ENCODE peak calls at places on chromosomes 11 and 22, in four cellular contexts. P, M, X and B are unnamed samples.

GRCh38 chr22:50672471-50673230 is at the start of gene SHANK3:
- DNase-seq in X (no peak), P (no peak), M (no peak), B (no peak)

GRCh38 chr22:23579280-23579679 is 810 bp downstream of the IGLL1 start:
- DNase-seq in M (no peak), P (no peak), X (no peak), B (no peak)

GRCh38 chr11:101915811-101916291 is 471 bp downstream of the ANGPTL5 start:
- DNase-seq in P (no peak), M (no peak), X (no peak), B (no peak)

GRCh38 chr11:27241316-27242122 is 121.5 kb downstream of the CCDC34 start:
- DNase-seq in M (no peak), X (no peak), P (no peak), B (no peak)

GRCh38 chr11:77167111-77167626 is 39.1 kb downstream of the MYO7A start:
- DNase-seq in M (no peak), X (no peak), P (no peak), B (no peak)

GRCh38 chr22:39627865-39628562 is 57.5 kb downstream of the CACNA1I start:
- DNase-seq in X (no peak), M (no peak), P (no peak), B (no peak)

GRCh38 chr11:128361451-128362020 is 225.8 kb downstream of the ETS1 start:
- DNase-seq in M (no peak), X (no peak), P (no peak), B (no peak)

GRCh38 chr11:83061883-83062282 is 9.8 kb downstream of the RAB30 start:
- DNase-seq in X (no peak), P (no peak), M (no peak), B (no peak)

GRCh38 chr11:106178361-106178760 is 100.9 kb downstream of the AASDHPPT start:
- DNase-seq in P (no peak), M (no peak), X (no peak), B (no peak)

GRCh38 chr11:17558916-17559315 is 11.9 kb downstream of the OTOG start:
- DNase-seq in X (no peak), P (no peak), M (peak), B (no peak)

GRCh38 chr22:23233084-23233501 is 52.8 kb downstream of the BCR start:
- DNase-seq in X (no peak), M (no peak), P (no peak), B (no peak)

GRCh38 chr11:132848336-132848735 is 684.0 kb downstream of the OPCML start:
- DNase-seq in M (no peak), P (no peak), X (no peak), B (no peak)

GRCh38 chr11:88280673-88281316 is 56.7 kb downstream of the CTSC start:
- DNase-seq in X (no peak), M (no peak), P (no peak), B (no peak)

GRCh38 chr11:126929186-126930085 is 71.1 kb downstream of the KIRREL3 start:
- DNase-seq in P (no peak), M (no peak), X (no peak), B (no peak)

GRCh38 chr11:116473790-116474346 is 298.9 kb downstream of the BUD13 start:
- DNase-seq in X (no peak), M (no peak), P (no peak), B (no peak)

GRCh38 chr11:110527146-110527545 is 97.4 kb downstream of the FDX1 start:
- DNase-seq in X (no peak), M (no peak), P (no peak), B (no peak)

GRCh38 chr11:12298610-12299009 is 78.8 kb upstream of the PARVA start:
- DNase-seq in M (no peak), P (no peak), X (no peak), B (no peak)

GRCh38 chr22:21579474-21579851 is 11.9 kb downstream of the UBE2L3 start:
- DNase-seq in X (no peak), P (no peak), M (no peak), B (no peak)

GRCh38 chr22:31230155-31230870 is 18.2 kb downstream of the LIMK2 start:
- DNase-seq in X (no peak), P (no peak), M (no peak), B (no peak)

GRCh38 chr11:69257838-69258658 is 35.9 kb upstream of the MYEOV start:
- DNase-seq in X (peak), M (no peak), P (no peak), B (no peak)

GRCh38 chr22:23243006-23243573 is 62.8 kb downstream of the BCR start:
- DNase-seq in X (no peak), P (no peak), M (no peak), B (no peak)

GRCh38 chr11:81004576-81004975 is 1563.7 kb upstream of the TENM4 start:
- DNase-seq in P (no peak), X (no peak), M (no peak), B (no peak)

GRCh38 chr22:41256898-41257260 is 16.1 kb upstream of the CHADL start:
- DNase-seq in X (no peak), M (peak), P (no peak), B (peak)

GRCh38 chr22:19716829-19717105 is 2.5 kb downstream of the SEPTIN5 start:
- DNase-seq in M (no peak), P (no peak), X (no peak), B (no peak)

GRCh38 chr11:70908223-70908622 is 344.2 kb downstream of the SHANK2 start:
- DNase-seq in X (peak), P (no peak), M (peak), B (peak)

GRCh38 chr22:42281284-42281683 is 10.8 kb upstream of the TCF20 start:
- DNase-seq in P (no peak), X (peak), M (peak), B (no peak)

GRCh38 chr11:13889566-13890214 is 72.8 kb upstream of the SPON1 start:
- DNase-seq in P (no peak), X (no peak), M (no peak), B (no peak)

GRCh38 chr11:100338144-100338840 is 348.8 kb upstream of the ARHGAP42 start:
- DNase-seq in X (no peak), M (no peak), P (no peak), B (no peak)

GRCh38 chr11:74380746-74381439 is 17.3 kb downstream of the PGM2L1 start:
- DNase-seq in X (no peak), M (peak), P (no peak), B (peak)

GRCh38 chr11:120108154-120108784 is 29.6 kb downstream of the TRIM29 start:
- DNase-seq in X (peak), P (no peak), M (peak), B (no peak)

GRCh38 chr11:66106786-66107599 is 36.9 kb downstream of the PACS1 start:
- DNase-seq in P (no peak), X (no peak), M (no peak), B (no peak)

GRCh38 chr11:126968915-126969314 is 31.7 kb downstream of the KIRREL3 start:
- DNase-seq in X (no peak), P (no peak), M (no peak), B (no peak)

GRCh38 chr11:131852757-131853156 is 482.3 kb downstream of the NTM start:
- DNase-seq in P (no peak), M (no peak), X (no peak), B (no peak)

GRCh38 chr11:113778111-113778910 is 1.3 kb upstream of the CLDN25 start:
- DNase-seq in X (no peak), M (no peak), P (no peak), B (peak)

GRCh38 chr11:129374081-129374992 is 1.3 kb upstream of the BARX2 start:
- DNase-seq in P (no peak), M (no peak), X (no peak), B (no peak)

GRCh38 chr11:45704635-45705034 is 39.2 kb upstream of the CHST1 start:
- DNase-seq in M (no peak), X (no peak), P (no peak), B (no peak)

GRCh38 chr11:64114231-64114630 is 51.7 kb downstream of the MACROD1 start:
- DNase-seq in M (no peak), P (no peak), X (no peak), B (no peak)

GRCh38 chr22:43837666-43838065 is 24.6 kb downstream of the SULT4A1 start:
- DNase-seq in M (no peak), P (no peak), X (no peak), B (no peak)

DNA sequence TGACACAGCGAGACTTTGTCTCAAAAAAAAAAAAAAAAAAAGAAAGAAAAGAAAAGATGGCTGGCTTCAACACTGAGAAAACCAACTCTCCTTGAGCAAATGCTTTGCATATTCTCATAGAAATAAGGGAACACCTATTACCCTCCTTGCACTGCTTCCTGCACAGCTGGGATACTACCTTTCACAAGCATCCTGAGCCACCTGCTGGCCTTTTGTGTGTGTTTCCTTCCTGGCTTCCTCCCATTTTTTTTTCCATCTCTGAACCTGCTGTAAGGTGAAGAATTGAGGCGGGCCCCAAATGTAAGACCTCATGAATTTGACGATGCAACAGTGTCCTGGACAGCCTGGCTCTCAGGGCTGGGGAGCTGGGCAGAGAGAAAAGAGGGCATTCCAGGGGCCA is 1.9 kb upstream of the RFPL3 start:
- DNase-seq in P (no peak), X (no peak), M (no peak), B (peak)
- TF ChIP-seq CTCF in P (no peak), X (no peak), M (no peak), B (peak)

DNA sequence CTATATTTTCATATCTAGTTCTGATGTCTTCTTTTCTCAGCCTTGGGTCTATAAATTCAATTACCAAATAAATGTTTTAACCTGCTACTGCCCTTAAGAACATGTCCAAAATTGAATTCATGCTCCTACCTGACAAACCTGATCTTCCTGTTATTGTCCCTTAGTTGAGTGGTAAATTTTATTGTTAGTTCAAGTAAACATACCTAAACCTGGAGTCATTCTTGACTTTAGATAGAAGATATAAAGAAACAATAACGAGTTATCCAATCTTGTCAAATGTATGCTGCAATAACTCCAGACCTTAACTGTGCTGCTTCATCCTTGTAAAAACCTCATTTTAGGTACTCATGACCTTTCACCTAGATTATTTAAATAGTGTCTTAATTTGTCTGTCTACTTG is 34.6 kb upstream of the SC5D start:
- DNase-seq in M (no peak), X (no peak), P (no peak), B (peak)
- H3K4me3 ChIP-seq in M (no peak), X (no peak), P (no peak), B (peak)

GRCh38 chr11:1309498-1310314 is at the start of gene TOLLIP:
- DNase-seq in X (peak), P (peak), M (peak), B (peak)
- TF ChIP-seq CTCF in X (no peak), P (peak), M (no peak), B (peak)

GRCh38 chr11:75508051-75508561 is 17.6 kb downstream of the GDPD5 start:
- DNase-seq in X (no peak), P (no peak), M (no peak), B (no peak)

GRCh38 chr11:75505966-75506692 is 19.6 kb downstream of the GDPD5 start:
- DNase-seq in P (no peak), X (no peak), M (no peak), B (no peak)

GRCh38 chr11:75507571-75507970 is 18.2 kb downstream of the GDPD5 start:
- DNase-seq in X (no peak), M (no peak), P (no peak), B (no peak)

GRCh38 chr11:75509201-75509600 is 16.5 kb downstream of the GDPD5 start:
- DNase-seq in X (no peak), P (no peak), M (no peak), B (no peak)

GRCh38 chr11:75506827-75507226 is 18.9 kb downstream of the GDPD5 start:
- DNase-seq in X (no peak), P (no peak), M (no peak), B (no peak)
- H3K4me3 ChIP-seq in X (no peak), P (no peak), M (no peak), B (no peak)

GRCh38 chr11:36041988-36042606 is 98.2 kb downstream of the LDLRAD3 start:
- DNase-seq in M (no peak), X (no peak), P (no peak), B (no peak)
- TF ChIP-seq CTCF in M (no peak), X (peak), P (peak), B (peak)